ENCODE peak calls at places on chromosome 4, in nine cellular contexts. E is activated T-cell treated with anti-CD3 and anti-CD28 coated beads, Interleukin-2, amount 50 U/mL, for 4 hours; S is NCI-H345; U is GM10248; J is AML-193; I is posterior cingulate gyrus; K is right lobe of liver; H is RWPE1; O is LNCaP clone FGC. L is an unnamed sample.

GRCh38 chr4:66575024-66575696 is 904.9 kb upstream of the EPHA5 start:
- DNase-seq in K (no peak), E (no peak), O (no peak), S (no peak), H (peak), I (no peak), J (no peak), U (no peak), L (no peak)

GRCh38 chr4:91830681-91831395 is 472.9 kb upstream of the GRID2 start:
- DNase-seq in E (no peak), I (no peak), U (no peak), H (no peak), J (no peak), K (no peak), S (no peak), O (no peak), L (no peak)

GRCh38 chr4:6377626-6378492 is 94.6 kb downstream of the PPP2R2C start:
- DNase-seq in O (no peak), H (no peak), E (no peak), J (no peak), I (peak), U (no peak), K (peak), S (no peak), L (no peak)

GRCh38 chr4:169253904-169254303 is 16.9 kb downstream of the SH3RF1 start:
- DNase-seq in S (no peak), H (no peak), E (no peak), J (no peak), I (no peak), K (no peak), U (no peak), O (no peak), L (no peak)

GRCh38 chr4:10098770-10099139 is 17.8 kb downstream of the WDR1 start:
- DNase-seq in H (peak), O (no peak), J (no peak), K (no peak), S (no peak), U (no peak), I (no peak), E (peak), L (no peak)

GRCh38 chr4:110735691-110736090 is 112.8 kb upstream of the PITX2 start:
- DNase-seq in K (no peak), J (no peak), H (no peak), O (no peak), I (no peak), U (no peak), E (no peak), S (peak), L (no peak)

GRCh38 chr4:145828802-145829485 is 109.7 kb downstream of the ZNF827 start:
- DNase-seq in S (no peak), H (no peak), J (no peak), U (peak), K (no peak), I (no peak), O (no peak), E (no peak), L (peak)

GRCh38 chr4:89556596-89557305 is 249.2 kb upstream of the GPRIN3 start:
- DNase-seq in J (no peak), I (no peak), O (no peak), H (no peak), S (no peak), K (no peak), U (no peak), E (no peak), L (no peak)

GRCh38 chr4:8547912-8548730 is 32.1 kb upstream of the GPR78 start:
- DNase-seq in U (no peak), O (no peak), J (no peak), K (no peak), S (no peak), I (no peak), H (peak), E (no peak), L (no peak)

GRCh38 chr4:114384629-114385028 is 214.0 kb upstream of the UGT8 start:
- DNase-seq in U (no peak), I (no peak), K (no peak), J (peak), O (peak), H (no peak), S (peak), E (no peak), L (peak)

GRCh38 chr4:174154455-174154854 is 129.0 kb downstream of the FBXO8 start:
- DNase-seq in O (no peak), J (no peak), U (no peak), I (no peak), E (no peak), H (peak), K (no peak), S (no peak), L (no peak)

GRCh38 chr4:70818921-70819320 is 20.8 kb downstream of the GRSF1 start:
- DNase-seq in U (no peak), S (no peak), J (no peak), K (no peak), H (no peak), O (no peak), E (no peak), I (no peak), L (no peak)

GRCh38 chr4:81666491-81666890 is 194.8 kb upstream of the RASGEF1B start:
- DNase-seq in E (no peak), U (no peak), H (no peak), J (no peak), I (no peak), O (no peak), S (no peak), K (no peak), L (peak)

GRCh38 chr4:113434247-113434587 is 327.3 kb downstream of the CAMK2D start:
- DNase-seq in E (no peak), I (no peak), O (no peak), K (no peak), S (no peak), J (no peak), U (no peak), H (no peak), L (no peak)